ENCODE peak calls at places on chromosomes 3 and 15, in six cellular contexts. A is RWPE2; V is omental fat pad; T is activated naive CD8-positive, alpha-beta T cell treated with anti-CD3 and anti-CD28 coated beads, Interleukin-2, amount 50 U/mL, for 24 hours; F is heart left ventricle; S is T-helper 17 cell. I is an unnamed sample.

GRCh38 chr15:62348528-62349087 is 183.5 kb upstream of the C2CD4B start:
- ATAC-seq in A (no peak), F (no peak), V (no peak), T (no peak), S (no peak), I (no peak)

GRCh38 chr3:10557783-10558373 is 52.5 kb upstream of the ATP2B2 start:
- ATAC-seq in A (peak), F (no peak), T (peak), V (no peak), S (no peak), I (no peak)

GRCh38 chr3:6928064-6928463 is 67.1 kb downstream of the GRM7 start:
- ATAC-seq in A (no peak), F (no peak), T (no peak), S (no peak), V (no peak), I (no peak)

GRCh38 chr3:122488262-122488973 is 26.3 kb downstream of the KPNA1 start:
- ATAC-seq in F (no peak), V (no peak), T (no peak), A (no peak), S (no peak), I (no peak)

GRCh38 chr3:112926000-112926399 is 48.9 kb downstream of the CD200R1 start:
- ATAC-seq in S (no peak), F (no peak), A (no peak), T (no peak), V (no peak), I (no peak)

GRCh38 chr3:120745466-120745865 is 2.9 kb downstream of the GTF2E1 start:
- ATAC-seq in A (no peak), V (no peak), T (no peak), S (no peak), F (no peak), I (no peak)

GRCh38 chr3:123390865-123391613 is 57.9 kb downstream of the ADCY5 start:
- ATAC-seq in S (no peak), A (no peak), V (peak), T (no peak), F (no peak), I (peak)

GRCh38 chr3:55147406-55147805 is 219.5 kb upstream of the LRTM1 start:
- ATAC-seq in A (no peak), V (no peak), F (no peak), T (no peak), S (no peak), I (no peak)

GRCh38 chr3:124126446-124127017 is 134.6 kb upstream of the ROPN1 start:
- ATAC-seq in A (no peak), S (no peak), F (no peak), T (no peak), V (no peak), I (no peak)

GRCh38 chr3:69499899-69500316 is 114.0 kb upstream of the FRMD4B start:
- ATAC-seq in T (no peak), A (no peak), V (peak), F (peak), S (no peak), I (peak)

GRCh38 chr3:105944721-105945120 is 75.9 kb upstream of the CBLB start:
- ATAC-seq in F (no peak), S (no peak), A (peak), V (no peak), T (no peak), I (no peak)